ENCODE peak calls at places on chromosome 15, in four cellular contexts. Z, M, F and I are unnamed samples.
A peak's percentile ranks its signal among the peaks of the same experiment; 100 is the strongest.

GRCh38 chr15:38894260-38894948 is 329.8 kb upstream of the RASGRP1 start:
- DNase-seq in F (no peak), M (no peak), Z (no peak), I (no peak)

GRCh38 chr15:79332824-79333510 is 22.1 kb downstream of the TMED3 start:
- DNase-seq in Z (no peak), F (no peak), M (no peak), I (no peak)

GRCh38 chr15:101773496-101774100 is 29.7 kb upstream of the OR4F6 start:
- DNase-seq in M (no peak), Z (peak; percentile 9), F (no peak), I (peak; percentile 15)

GRCh38 chr15:34682673-34683072 is 72.1 kb downstream of the GJD2 start:
- DNase-seq in Z (no peak), M (no peak), F (no peak), I (no peak)

GRCh38 chr15:78715930-78716329 is 74.9 kb upstream of the CHRNB4 start:
- DNase-seq in F (no peak), Z (no peak), M (no peak), I (no peak)

GRCh38 chr15:83565553-83566159 is 88.3 kb upstream of the ADAMTSL3 start:
- DNase-seq in M (peak; percentile 30), F (no peak), Z (peak; percentile 25), I (peak; percentile 44)

GRCh38 chr15:95286911-95287769 is 1043.4 kb upstream of the NR2F2 start:
- DNase-seq in Z (no peak), F (peak; percentile 28), M (no peak), I (no peak)

GRCh38 chr15:70266412-70267089 is 168.8 kb upstream of the TLE3 start:
- DNase-seq in Z (no peak), F (no peak), M (no peak), I (no peak)

GRCh38 chr15:50751394-50751793 is 14.1 kb downstream of the SPPL2A start:
- DNase-seq in Z (no peak), M (no peak), F (no peak), I (no peak)

GRCh38 chr15:100124936-100125626 is 216.7 kb downstream of the ADAMTS17 start:
- DNase-seq in Z (no peak), M (no peak), F (no peak), I (no peak)

GRCh38 chr15:70137975-70138374 is 40.3 kb upstream of the TLE3 start:
- DNase-seq in F (no peak), M (no peak), Z (no peak), I (no peak)

GRCh38 chr15:53648934-53649333 is 110.5 kb downstream of the WDR72 start:
- DNase-seq in M (no peak), F (no peak), Z (no peak), I (no peak)

GRCh38 chr15:62734706-62735105 is 307.8 kb upstream of the TPM1 start:
- DNase-seq in M (no peak), Z (no peak), F (no peak), I (peak; percentile 16)

GRCh38 chr15:49815506-49815905 is 194.7 kb downstream of the DTWD1 start:
- DNase-seq in F (no peak), Z (no peak), M (no peak), I (no peak)

GRCh38 chr15:38252481-38253311 is at the start of gene SPRED1:
- DNase-seq in Z (peak; percentile 14), F (no peak), M (peak; percentile 39), I (peak; percentile 20)

GRCh38 chr15:40647523-40647922 is 47.5 kb upstream of the RAD51 start:
- DNase-seq in Z (no peak), M (no peak), F (no peak), I (no peak)

GRCh38 chr15:43903864-43904290 is 77.1 kb downstream of the WDR76 start:
- DNase-seq in Z (peak; percentile 66), F (peak; percentile 7), M (peak; percentile 89), I (peak; percentile 74)

GRCh38 chr15:48560321-48561051 is 85.0 kb downstream of the FBN1 start:
- DNase-seq in M (no peak), Z (no peak), F (peak; percentile 60), I (no peak)
- TF ChIP-seq TARDBP in M (no peak), Z (no peak), F (no peak), I (no peak)

DNA sequence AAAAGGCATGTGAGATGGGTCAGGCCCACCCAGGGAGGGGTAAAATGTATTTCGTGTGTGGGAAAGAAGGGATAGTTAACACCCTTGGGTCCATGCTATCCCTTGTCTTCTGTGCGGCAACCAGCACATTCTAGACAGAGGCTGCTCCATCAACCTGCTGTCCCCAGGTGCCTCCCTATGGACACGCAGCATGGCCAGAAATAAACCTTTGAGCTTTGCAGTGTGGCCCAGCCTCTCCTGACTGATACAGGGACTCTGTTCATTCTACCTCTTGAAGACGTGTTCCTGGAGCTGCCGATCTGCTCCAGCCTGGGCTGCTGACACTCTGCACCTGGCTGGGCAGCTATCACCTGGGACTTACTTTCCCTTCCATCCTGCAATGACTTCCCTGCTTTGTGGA is 4.1 kb upstream of the KLF13 start:
- DNase-seq in F (no peak), Z (no peak), M (no peak), I (no peak)
- TF ChIP-seq TARDBP in F (no peak), Z (no peak), M (no peak), I (no peak)

DNA sequence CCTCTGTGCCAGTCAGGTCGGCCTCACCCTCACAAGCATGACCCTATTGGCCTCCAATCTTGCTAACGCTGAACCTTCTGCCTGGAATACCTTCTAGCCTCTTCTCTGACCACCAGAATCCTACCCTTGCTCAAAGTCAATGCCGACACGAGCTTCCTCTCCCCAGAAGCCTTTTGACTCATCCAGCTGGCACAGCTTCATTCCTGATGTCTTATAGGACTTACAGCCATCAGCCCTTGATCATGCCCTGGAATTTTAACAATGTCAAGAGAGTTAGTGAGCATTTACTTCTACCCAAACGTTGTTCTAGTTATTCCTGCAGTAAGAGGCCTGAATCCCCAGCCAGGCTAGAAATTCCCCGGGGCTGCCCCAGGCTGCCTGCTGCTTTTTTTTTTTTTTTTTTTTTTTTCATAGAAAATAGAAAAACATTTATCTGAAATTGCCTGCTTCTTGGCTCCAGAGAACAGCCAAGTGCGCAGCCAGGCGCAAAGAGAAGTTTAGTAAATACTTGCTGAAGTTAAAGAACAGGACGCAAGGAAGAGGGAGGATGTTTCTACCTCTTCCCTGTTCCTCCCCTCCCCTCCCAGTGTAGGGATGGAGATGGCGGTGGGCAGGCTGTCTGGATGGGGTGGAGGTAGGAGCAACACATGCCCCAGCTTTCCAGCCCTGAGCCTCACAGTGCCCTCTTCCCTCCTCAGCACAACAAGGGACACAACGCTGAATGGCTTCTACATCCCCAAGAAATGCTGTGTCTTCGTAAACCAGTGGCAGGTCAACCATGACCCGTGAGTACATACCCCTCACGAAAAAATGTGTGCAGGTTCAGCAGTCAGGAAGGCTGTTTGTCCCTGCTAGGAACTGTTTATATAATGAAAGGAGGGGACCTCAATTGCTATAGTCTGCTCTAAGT is 4.1 kb downstream of the CYP1A2 start:
- DNase-seq in F (no peak), Z (no peak), M (no peak), I (no peak)
- TF ChIP-seq TARDBP in F (no peak), Z (no peak), M (no peak), I (no peak)

DNA sequence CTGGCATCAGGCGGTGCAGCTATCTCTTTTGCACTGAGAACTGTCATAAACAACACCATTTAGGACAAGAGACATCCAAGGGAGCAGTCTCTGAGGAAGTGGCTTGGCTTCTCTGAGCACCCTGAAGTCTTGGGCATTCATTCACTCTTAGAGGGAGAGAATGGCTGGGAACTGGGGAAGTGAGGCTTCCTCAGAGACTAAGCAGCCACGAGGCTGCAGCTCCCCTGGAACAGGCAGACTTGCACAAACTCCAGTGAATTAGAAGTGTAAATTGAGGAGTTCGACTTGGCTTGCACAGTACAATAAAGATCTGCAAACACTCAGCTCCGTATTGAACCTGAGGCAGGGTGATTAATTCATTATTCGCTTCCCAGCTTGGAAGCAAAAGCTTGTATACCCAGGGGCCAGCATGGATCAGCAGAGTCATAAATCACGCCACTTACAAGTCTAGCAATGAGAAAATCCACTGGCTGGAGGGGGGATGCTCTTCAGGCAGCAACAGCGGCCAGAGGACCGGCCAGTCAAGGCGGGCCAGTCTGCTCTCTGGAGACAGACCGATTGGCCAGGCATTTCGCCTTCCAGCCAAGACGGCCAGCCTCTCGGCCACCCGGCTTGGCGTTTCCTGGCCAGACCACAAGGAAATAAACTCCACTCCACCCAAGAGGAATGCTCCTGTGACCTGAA is 118.8 kb upstream of the ADPGK start:
- DNase-seq in M (no peak), Z (no peak), F (no peak), I (no peak)
- TF ChIP-seq TARDBP in M (no peak), Z (no peak), F (no peak), I (no peak)

GRCh38 chr15:42371125-42371524 is 11.8 kb downstream of the CAPN3 start:
- DNase-seq in Z (peak; percentile 42), F (no peak), M (peak; percentile 54), I (no peak)
- TF ChIP-seq TARDBP in Z (no peak), F (no peak), M (no peak), I (no peak)

GRCh38 chr15:98417346-98417745 is 231.0 kb upstream of the IGF1R start:
- DNase-seq in M (no peak), F (no peak), Z (no peak), I (no peak)

GRCh38 chr15:98419173-98419814 is 229.0 kb upstream of the IGF1R start:
- DNase-seq in Z (no peak), M (no peak), F (no peak), I (no peak)

GRCh38 chr15:98422086-98422478 is 226.3 kb upstream of the IGF1R start:
- DNase-seq in Z (no peak), M (no peak), F (no peak), I (no peak)

GRCh38 chr15:98421419-98422085 is 226.8 kb upstream of the IGF1R start:
- DNase-seq in M (peak; percentile 90), F (no peak), Z (peak; percentile 11), I (peak; percentile 92)

DNA sequence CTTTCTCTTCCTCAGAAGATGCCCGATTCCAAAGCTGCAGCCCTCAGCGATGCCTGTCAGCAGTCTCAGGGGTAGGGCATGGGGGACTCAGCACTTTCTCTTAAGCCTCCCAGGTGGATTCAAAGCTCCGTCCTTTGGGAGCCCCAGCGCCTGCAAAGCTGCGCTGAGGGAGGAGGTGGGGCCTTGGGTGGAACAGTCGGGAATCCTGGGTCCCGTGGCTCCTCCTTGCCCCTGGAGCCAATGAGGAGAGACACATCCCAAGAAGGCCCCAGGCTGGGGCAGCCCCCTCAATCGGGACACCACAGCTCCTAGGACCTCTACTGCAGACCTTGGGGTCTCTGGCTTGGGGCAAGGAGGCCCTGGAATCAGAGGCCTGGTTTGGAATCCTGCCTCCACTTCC is 227.5 kb upstream of the IGF1R start:
- DNase-seq in F (no peak), M (no peak), Z (no peak), I (no peak)
- TF ChIP-seq TARDBP in F (no peak), M (no peak), Z (no peak), I (no peak)

GRCh38 chr15:60704129-60704528 is 225.2 kb upstream of the ICE2 start:
- DNase-seq in M (no peak), Z (no peak), F (no peak), I (no peak)
- TF ChIP-seq TARDBP in M (no peak), Z (no peak), F (no peak), I (no peak)

DNA sequence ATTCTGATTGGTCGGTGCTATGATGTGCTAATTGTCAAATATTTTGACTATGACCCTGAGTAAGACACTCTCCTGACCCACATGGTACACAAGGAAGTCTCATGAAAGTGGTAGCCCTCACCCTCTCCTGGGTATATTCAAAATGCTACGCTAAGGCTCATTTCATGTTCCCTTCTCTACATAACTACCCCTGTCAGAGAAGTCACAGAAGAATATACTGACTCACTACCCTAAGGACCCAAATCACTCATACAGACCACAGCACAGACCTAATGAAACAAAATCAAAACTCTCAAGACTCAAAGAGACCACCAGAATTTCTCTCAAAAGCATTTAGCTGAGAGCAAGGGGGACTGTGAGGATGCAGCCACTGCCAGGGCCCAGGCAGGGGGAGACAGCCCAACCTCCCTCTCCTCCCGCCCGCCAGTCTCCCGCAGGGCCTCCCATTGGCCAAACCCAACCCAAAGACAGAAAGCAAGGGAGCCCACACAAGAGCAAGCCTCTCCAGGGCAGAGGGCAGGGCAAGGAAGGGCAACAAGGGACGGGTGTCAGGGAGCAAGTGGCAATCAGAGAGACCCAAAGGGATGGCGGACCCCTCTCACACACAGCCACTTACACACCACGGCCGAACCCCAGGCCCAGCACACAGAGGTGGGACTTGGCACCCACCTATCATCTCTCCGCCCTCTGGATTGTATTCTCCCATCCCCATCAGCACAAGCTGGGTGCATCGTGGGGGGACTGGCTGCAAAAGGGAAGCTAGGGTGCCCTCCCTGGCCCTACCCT is 41.7 kb downstream of the MEGF11 start:
- DNase-seq in Z (no peak), M (no peak), F (no peak), I (no peak)
- TF ChIP-seq TARDBP in Z (no peak), M (no peak), F (no peak), I (no peak)